ENCODE peak calls at places on chromosomes 16 and 17, in nine cellular contexts. B, F, S, K, A, I, C, E and J are unnamed samples.

GRCh38 chr16:2776500-2777139 is 460 bp downstream of the ELOB start:
- DNase-seq in B (no peak), F (no peak), S (no peak), K (no peak), A (no peak), I (no peak), C (peak; percentile 42), E (no peak), J (peak; percentile 40)

GRCh38 chr17:52383493-52384100 is 225.1 kb upstream of the CA10 start:
- DNase-seq in B (peak; percentile 45), F (peak; percentile 69), S (peak; percentile 0), K (peak; percentile 4), A (peak; percentile 65), I (peak; percentile 84), C (no peak), E (peak; percentile 50), J (peak; percentile 71)

GRCh38 chr17:81246343-81246670 is 7.2 kb downstream of the NDUFAF8 start:
- DNase-seq in B (no peak), F (no peak), S (no peak), K (no peak), A (no peak), I (no peak), C (no peak), E (no peak), J (no peak)

GRCh38 chr17:37824534-37825485 is 80.0 kb upstream of the HNF1B start:
- DNase-seq in B (no peak), F (peak; percentile 96), S (peak; percentile 90), K (no peak), A (no peak), I (peak; percentile 27), C (no peak), E (peak; percentile 69), J (peak; percentile 98)

GRCh38 chr16:55325458-55326109 is 1.6 kb downstream of the IRX6 start:
- DNase-seq in B (no peak), F (no peak), S (no peak), K (no peak), A (no peak), I (no peak), C (no peak), E (no peak), J (no peak)

GRCh38 chr16:51553314-51553713 is 402.2 kb upstream of the SALL1 start:
- DNase-seq in B (no peak), F (no peak), S (no peak), K (no peak), A (no peak), I (no peak), C (no peak), E (no peak), J (no peak)

GRCh38 chr17:47831934-47832327 is 461 bp downstream of the LRRC46 start:
- DNase-seq in B (no peak), F (no peak), S (no peak), K (no peak), A (no peak), I (peak; percentile 56), C (no peak), E (no peak), J (no peak)

GRCh38 chr16:89687092-89687940 is 827 bp downstream of the CDK10 start:
- DNase-seq in B (no peak), F (peak; percentile 82), S (peak; percentile 52), K (no peak), A (no peak), I (no peak), C (no peak), E (peak; percentile 78), J (peak; percentile 98)

GRCh38 chr16:64738321-64738960 is 383.4 kb downstream of the CDH11 start:
- DNase-seq in B (no peak), F (peak; percentile 69), S (peak; percentile 66), K (no peak), A (no peak), I (no peak), C (no peak), E (no peak), J (no peak)

GRCh38 chr17:81706232-81706611 is 3.1 kb downstream of the MRPL12 start:
- DNase-seq in B (no peak), F (no peak), S (no peak), K (no peak), A (no peak), I (no peak), C (peak; percentile 13), E (no peak), J (no peak)

GRCh38 chr17:75487351-75488070 is 27.8 kb downstream of the CASKIN2 start:
- DNase-seq in B (no peak), F (no peak), S (no peak), K (peak; percentile 12), A (no peak), I (peak; percentile 67), C (no peak), E (no peak), J (no peak)

GRCh38 chr16:12703935-12704334 is 99.8 kb downstream of the CPPED1 start:
- DNase-seq in B (no peak), F (no peak), S (peak; percentile 2), K (no peak), A (no peak), I (no peak), C (no peak), E (no peak), J (no peak)

GRCh38 chr17:80153004-80153403 is 6.1 kb upstream of the EIF4A3 start:
- DNase-seq in B (no peak), F (no peak), S (no peak), K (no peak), A (no peak), I (no peak), C (no peak), E (no peak), J (no peak)

GRCh38 chr16:75726390-75726789 is at the start of gene CPHXL:
- DNase-seq in B (no peak), F (no peak), S (no peak), K (no peak), A (no peak), I (no peak), C (no peak), E (no peak), J (no peak)